ENCODE peak calls at places on chromosomes 3 and 15, in seven cellular contexts. O is RWPE1; X is mesenchymal stem cell; T is cardiac muscle cell; B is CD8-positive, alpha-beta memory T cell; H is CD4-positive, alpha-beta T cell; A is endodermal cell. W is an unnamed sample.

GRCh38 chr3:42749753-42750231 is 23.3 kb downstream of the CCDC13 start:
- DNase-seq in T (peak; percentile 17), X (no peak), O (peak; percentile 19), H (no peak), B (no peak), A (peak; percentile 85), W (peak; percentile 54)

GRCh38 chr3:16290827-16291196 is 25.8 kb downstream of the OXNAD1 start:
- DNase-seq in H (no peak), T (peak; percentile 32), B (no peak), X (peak; percentile 39), O (no peak), A (no peak), W (no peak)

GRCh38 chr15:98231696-98232440 is 271.4 kb downstream of the ARRDC4 start:
- DNase-seq in X (peak; percentile 18), A (no peak), O (peak; percentile 91), H (no peak), T (peak; percentile 37), B (no peak), W (no peak)

GRCh38 chr3:197792019-197792647 is 1.1 kb downstream of the LRCH3 start:
- DNase-seq in A (no peak), H (no peak), B (peak; percentile 62), T (no peak), X (no peak), O (no peak), W (no peak)

GRCh38 chr3:55426486-55426885 is 60.6 kb downstream of the WNT5A start:
- DNase-seq in O (no peak), B (no peak), T (no peak), H (no peak), X (no peak), A (no peak), W (no peak)

GRCh38 chr3:182947892-182948291 is 32.4 kb downstream of the DCUN1D1 start:
- DNase-seq in A (no peak), O (no peak), T (no peak), H (no peak), B (no peak), X (no peak), W (no peak)

GRCh38 chr3:8981700-8982099 is 18.4 kb upstream of the RAD18 start:
- DNase-seq in B (no peak), T (no peak), H (no peak), O (no peak), X (no peak), A (no peak), W (no peak)

GRCh38 chr15:39127925-39128617 is 452.8 kb upstream of the THBS1 start:
- DNase-seq in A (peak; percentile 69), X (peak; percentile 95), O (peak; percentile 89), H (no peak), B (no peak), T (peak; percentile 98), W (no peak)

GRCh38 chr3:149970716-149971402 is at the start of gene PFN2:
- DNase-seq in H (peak; percentile 37), B (peak; percentile 74), T (peak; percentile 92), A (peak; percentile 88), X (peak; percentile 81), O (peak; percentile 57), W (peak; percentile 73)

GRCh38 chr3:101202640-101203039 is 117.7 kb downstream of the IMPG2 start:
- DNase-seq in O (no peak), T (no peak), H (no peak), B (no peak), X (no peak), A (no peak), W (no peak)

GRCh38 chr3:52730681-52731080 is 24.8 kb downstream of the SPCS1 start:
- DNase-seq in B (no peak), A (no peak), T (peak; percentile 26), H (no peak), X (no peak), O (no peak), W (no peak)

GRCh38 chr3:123686254-123686653 is 101.4 kb upstream of the HACD2 start:
- DNase-seq in B (no peak), H (no peak), X (no peak), O (no peak), T (peak; percentile 18), A (no peak), W (no peak)

GRCh38 chr3:111619833-111620232 is 24.7 kb upstream of the ZBED2 start:
- DNase-seq in H (no peak), X (no peak), O (peak; percentile 57), B (no peak), T (no peak), A (peak; percentile 85), W (no peak)

GRCh38 chr15:92454525-92455105 is 60.9 kb downstream of the ST8SIA2 start:
- DNase-seq in X (no peak), B (no peak), H (no peak), A (no peak), O (no peak), T (no peak), W (no peak)

GRCh38 chr3:100891827-100892226 is 101.4 kb downstream of the ABI3BP start:
- DNase-seq in A (no peak), B (no peak), O (peak; percentile 27), H (no peak), T (no peak), X (no peak), W (no peak)

GRCh38 chr15:66043264-66043663 is 174.0 kb downstream of the RAB11A start:
- DNase-seq in B (no peak), A (no peak), X (no peak), T (no peak), H (no peak), O (no peak), W (no peak)

GRCh38 chr3:141388823-141389617 is 20.7 kb downstream of the ZBTB38 start:
- DNase-seq in B (no peak), T (peak; percentile 53), O (no peak), H (no peak), X (no peak), A (no peak), W (no peak)

DNA sequence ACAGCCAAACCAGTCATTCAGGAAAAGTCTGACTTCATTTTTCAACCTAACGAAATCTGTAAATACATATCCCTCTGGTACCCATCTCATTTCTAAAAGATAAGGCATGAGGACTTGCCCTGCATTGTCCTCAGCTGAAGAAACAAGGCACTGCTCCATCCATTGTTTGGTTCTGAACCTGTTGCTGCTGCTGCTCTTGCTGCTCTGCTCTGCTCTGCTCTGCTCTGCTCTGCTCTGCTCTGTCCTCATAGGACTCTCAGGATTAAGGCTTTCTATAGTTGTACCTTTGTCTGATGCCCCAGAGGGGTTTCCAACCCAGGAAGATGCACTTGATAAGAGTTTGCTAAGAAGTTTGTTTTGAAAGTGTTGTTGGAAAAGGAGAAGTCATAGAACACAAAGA is 38.2 kb downstream of the CMSS1 start:
- DNase-seq in T (no peak), H (no peak), B (no peak), A (no peak), O (no peak), X (no peak), W (no peak)
- H3K27ac ChIP-seq in T (no peak overlapping the region), H (no peak overlapping the region), B (no peak overlapping the region), A (no peak overlapping the region), O (no peak overlapping the region), X (no peak overlapping the region), W (no peak overlapping the region)

DNA sequence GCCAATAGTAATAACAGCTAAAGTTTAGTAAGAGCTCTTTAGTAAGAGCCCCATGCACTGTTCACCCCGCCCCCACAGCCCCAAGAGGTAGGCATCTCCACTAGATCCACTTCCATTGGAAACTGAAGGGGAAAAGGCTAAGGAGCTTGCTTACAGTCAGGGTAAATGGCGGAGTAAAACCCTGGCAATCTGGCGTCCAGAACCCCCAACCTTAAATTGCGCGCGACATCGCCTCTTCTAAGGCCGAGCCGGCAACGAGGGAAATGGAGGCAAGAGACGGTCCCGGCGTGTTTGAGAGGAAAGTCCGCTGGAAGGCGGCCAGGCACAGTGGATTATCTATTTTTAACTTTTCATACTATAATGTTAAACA is 628 bp upstream of the C3orf38 start:
- DNase-seq in O (peak; percentile 13), A (no peak), X (no peak), T (no peak), B (no peak), H (no peak), W (no peak)
- H3K27ac ChIP-seq in O (peak overlapping the region; percentile 97), A (no peak overlapping the region), X (peak overlapping the region; percentile 7), T (peak overlapping the region; percentile 83), B (peak overlapping the region; percentile 93), H (peak overlapping the region; percentile 21), W (no peak overlapping the region)

DNA sequence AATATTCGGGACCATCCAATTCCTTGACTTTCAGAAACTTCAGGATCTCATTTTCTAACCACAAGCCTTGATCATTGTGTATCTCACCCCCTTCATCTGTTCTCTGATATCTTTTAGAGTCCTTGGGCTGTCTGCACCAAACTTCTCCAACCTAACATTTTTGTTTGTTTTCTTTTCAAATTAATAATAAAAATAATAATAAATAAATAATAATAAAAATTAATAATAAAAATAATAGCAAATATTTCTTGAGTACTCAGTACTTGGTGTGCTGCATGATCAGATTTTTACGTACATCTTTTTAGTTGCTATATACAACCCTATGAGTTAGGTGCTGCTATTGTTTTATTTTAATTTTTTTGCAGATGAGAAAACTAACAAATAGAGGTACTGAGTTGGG is 70.2 kb upstream of the TPRG1 start:
- DNase-seq in B (no peak), A (no peak), H (no peak), T (no peak), O (no peak), X (no peak), W (no peak)
- H3K27ac ChIP-seq in B (no peak overlapping the region), A (no peak overlapping the region), H (no peak overlapping the region), T (no peak overlapping the region), O (no peak overlapping the region), X (no peak overlapping the region), W (no peak overlapping the region)

GRCh38 chr15:25844542-25844941 is 18.6 kb downstream of the ATP10A start:
- DNase-seq in O (no peak), A (no peak), B (no peak), X (no peak), H (no peak), T (no peak), W (no peak)
- H3K27ac ChIP-seq in O (no peak overlapping the region), A (no peak overlapping the region), B (no peak overlapping the region), X (no peak overlapping the region), H (peak overlapping the region; percentile 60), T (no peak overlapping the region), W (no peak overlapping the region)

GRCh38 chr3:23968467-23969184 is 23.5 kb downstream of the NR1D2 start:
- DNase-seq in X (no peak), T (peak; percentile 32), A (no peak), B (no peak), O (peak; percentile 26), H (no peak), W (no peak)
- H3K27ac ChIP-seq in X (no peak overlapping the region), T (no peak overlapping the region), A (no peak overlapping the region), B (no peak overlapping the region), O (no peak overlapping the region), H (no peak overlapping the region), W (no peak overlapping the region)

W was measured in caudate nucleus.